ENCODE peak calls at places on chromosome 5, in five cellular contexts. One of them, this sample, is unnamed.

GRCh38 chr5:107228237-107228636 is 442.5 kb downstream of the EFNA5 start:
- DNase-seq in upper lobe of left lung: no peak
- DNase-seq in transverse colon: no peak
- DNase-seq in SK-N-SH: no peak
- DNase-seq in breast epithelium: no peak
- DNase-seq in this sample: no peak

GRCh38 chr5:180113660-180114303 is 42.2 kb upstream of the RNF130 start:
- DNase-seq in upper lobe of left lung: no peak
- DNase-seq in transverse colon: no peak
- DNase-seq in SK-N-SH: peak
- DNase-seq in breast epithelium: peak
- DNase-seq in this sample: no peak

GRCh38 chr5:116075117-116075910 is 9.5 kb upstream of the COMMD10 start:
- DNase-seq in upper lobe of left lung: no peak
- DNase-seq in transverse colon: no peak
- DNase-seq in SK-N-SH: no peak
- DNase-seq in breast epithelium: no peak
- DNase-seq in this sample: no peak

GRCh38 chr5:73631500-73631899 is 5.5 kb downstream of the ARHGEF28 start:
- DNase-seq in upper lobe of left lung: no peak
- DNase-seq in transverse colon: no peak
- DNase-seq in SK-N-SH: no peak
- DNase-seq in breast epithelium: no peak
- DNase-seq in this sample: no peak

GRCh38 chr5:78647411-78647818 is 1.2 kb downstream of the LHFPL2 start:
- DNase-seq in upper lobe of left lung: no peak
- DNase-seq in transverse colon: peak
- DNase-seq in SK-N-SH: peak
- DNase-seq in breast epithelium: no peak
- DNase-seq in this sample: no peak

GRCh38 chr5:435961-436640 is 6.9 kb upstream of the EXOC3 start:
- DNase-seq in upper lobe of left lung: peak
- DNase-seq in transverse colon: peak
- DNase-seq in SK-N-SH: peak
- DNase-seq in breast epithelium: peak
- DNase-seq in this sample: peak

GRCh38 chr5:137075163-137075970 is 423.8 kb downstream of the SPOCK1 start:
- DNase-seq in upper lobe of left lung: peak
- DNase-seq in transverse colon: peak
- DNase-seq in SK-N-SH: peak
- DNase-seq in breast epithelium: peak
- DNase-seq in this sample: no peak

GRCh38 chr5:104189909-104190308 is 627.3 kb upstream of the NUDT12 start:
- DNase-seq in upper lobe of left lung: no peak
- DNase-seq in transverse colon: no peak
- DNase-seq in SK-N-SH: peak
- DNase-seq in breast epithelium: no peak
- DNase-seq in this sample: no peak

GRCh38 chr5:168404366-168404765 is 81.9 kb upstream of the RARS1 start:
- DNase-seq in upper lobe of left lung: no peak
- DNase-seq in transverse colon: no peak
- DNase-seq in SK-N-SH: no peak
- DNase-seq in breast epithelium: no peak
- DNase-seq in this sample: no peak

GRCh38 chr5:143055596-143056330 is 285.6 kb downstream of the ARHGAP26 start:
- DNase-seq in upper lobe of left lung: no peak
- DNase-seq in transverse colon: no peak
- DNase-seq in SK-N-SH: no peak
- DNase-seq in breast epithelium: no peak
- DNase-seq in this sample: no peak

GRCh38 chr5:143056331-143056689 is 286.1 kb downstream of the ARHGAP26 start:
- DNase-seq in upper lobe of left lung: no peak
- DNase-seq in transverse colon: no peak
- DNase-seq in SK-N-SH: no peak
- DNase-seq in breast epithelium: no peak
- DNase-seq in this sample: no peak

GRCh38 chr5:143052967-143053682 is 282.9 kb downstream of the ARHGAP26 start:
- DNase-seq in upper lobe of left lung: no peak
- DNase-seq in transverse colon: no peak
- DNase-seq in SK-N-SH: no peak
- DNase-seq in breast epithelium: no peak
- DNase-seq in this sample: no peak

GRCh38 chr5:143053780-143054179 is 283.6 kb downstream of the ARHGAP26 start:
- DNase-seq in upper lobe of left lung: no peak
- DNase-seq in transverse colon: no peak
- DNase-seq in SK-N-SH: no peak
- DNase-seq in breast epithelium: no peak
- DNase-seq in this sample: no peak

GRCh38 chr5:143054480-143054941 is 284.3 kb downstream of the ARHGAP26 start:
- DNase-seq in upper lobe of left lung: no peak
- DNase-seq in transverse colon: peak
- DNase-seq in SK-N-SH: no peak
- DNase-seq in breast epithelium: no peak
- DNase-seq in this sample: no peak
- TF ChIP-seq POLR2AphosphoS5 in upper lobe of left lung: no peak
- TF ChIP-seq POLR2AphosphoS5 in transverse colon: no peak
- TF ChIP-seq POLR2AphosphoS5 in SK-N-SH: no peak
- TF ChIP-seq POLR2AphosphoS5 in breast epithelium: no peak
- TF ChIP-seq POLR2AphosphoS5 in this sample: no peak

DNA sequence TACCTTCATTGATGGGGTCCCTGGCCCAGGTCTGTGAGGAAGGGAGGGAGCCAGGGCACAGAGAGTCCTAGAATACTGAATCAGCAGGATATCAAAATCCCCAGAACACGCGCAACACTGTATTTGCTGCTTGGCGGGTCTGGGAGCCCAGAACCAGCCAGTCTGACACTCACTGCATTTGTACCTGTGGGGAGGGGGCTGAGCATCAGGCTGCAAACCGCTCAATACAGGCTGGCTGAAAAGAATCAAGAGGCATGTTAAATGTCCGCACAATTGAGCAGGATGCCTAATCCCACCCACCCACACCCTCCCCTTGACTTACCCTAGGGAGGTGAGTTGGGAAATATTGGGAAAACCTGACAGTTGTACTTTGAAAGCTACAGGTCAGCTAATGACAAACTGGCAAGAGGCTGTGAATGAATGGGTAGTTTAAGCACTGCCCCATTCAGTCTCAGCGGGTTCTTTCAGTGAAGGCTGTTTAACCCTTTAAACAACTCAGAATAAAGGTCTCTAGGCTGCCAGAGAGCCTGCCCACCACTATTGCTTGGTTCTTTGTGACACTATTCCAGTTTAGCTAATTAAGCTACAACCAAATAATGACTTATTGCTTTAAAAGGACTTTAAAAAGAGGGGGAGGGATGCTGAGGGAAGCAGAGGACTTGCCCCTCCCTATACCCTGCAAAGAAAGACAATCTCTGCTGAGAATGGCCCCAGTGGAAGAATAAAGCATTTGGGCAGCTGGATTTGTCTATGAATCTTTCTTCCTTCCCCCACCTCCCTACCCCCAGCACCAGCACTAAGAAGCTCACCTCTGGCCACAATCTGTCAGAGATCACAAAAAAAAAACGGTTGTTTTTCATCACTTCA is 5.0 kb downstream of the SPRY4 start:
- DNase-seq in upper lobe of left lung: no peak
- DNase-seq in transverse colon: no peak
- DNase-seq in SK-N-SH: no peak
- DNase-seq in breast epithelium: no peak
- DNase-seq in this sample: no peak
- H3K27ac ChIP-seq in upper lobe of left lung: peak
- H3K27ac ChIP-seq in transverse colon: peak
- H3K27ac ChIP-seq in SK-N-SH: peak
- H3K27ac ChIP-seq in breast epithelium: peak
- H3K27ac ChIP-seq in this sample: peak

DNA sequence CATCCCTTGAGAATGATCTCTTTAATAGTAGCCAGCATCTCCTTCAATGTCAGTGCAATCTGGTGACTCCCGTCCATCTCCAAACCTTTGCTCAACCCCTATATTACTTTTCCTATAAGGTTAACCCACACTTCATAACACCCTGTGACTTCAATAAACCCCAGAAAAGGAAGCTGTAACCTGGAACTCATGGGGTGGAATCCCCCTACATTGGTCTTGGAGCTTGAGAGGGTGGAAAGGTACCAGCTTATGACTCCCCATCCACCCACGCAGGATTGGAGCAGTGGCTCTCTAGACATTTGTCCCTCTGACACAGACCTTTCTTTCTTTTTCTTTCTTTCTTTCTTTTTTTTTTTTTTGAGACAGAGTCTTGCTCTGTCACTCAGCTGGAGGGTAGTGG is 54.7 kb upstream of the ZFR start:
- DNase-seq in upper lobe of left lung: no peak
- DNase-seq in transverse colon: no peak
- DNase-seq in SK-N-SH: no peak
- DNase-seq in breast epithelium: no peak
- DNase-seq in this sample: no peak
- TF ChIP-seq POLR2AphosphoS5 in upper lobe of left lung: no peak
- TF ChIP-seq POLR2AphosphoS5 in transverse colon: no peak
- TF ChIP-seq POLR2AphosphoS5 in SK-N-SH: no peak
- TF ChIP-seq POLR2AphosphoS5 in breast epithelium: no peak
- TF ChIP-seq POLR2AphosphoS5 in this sample: no peak

DNA sequence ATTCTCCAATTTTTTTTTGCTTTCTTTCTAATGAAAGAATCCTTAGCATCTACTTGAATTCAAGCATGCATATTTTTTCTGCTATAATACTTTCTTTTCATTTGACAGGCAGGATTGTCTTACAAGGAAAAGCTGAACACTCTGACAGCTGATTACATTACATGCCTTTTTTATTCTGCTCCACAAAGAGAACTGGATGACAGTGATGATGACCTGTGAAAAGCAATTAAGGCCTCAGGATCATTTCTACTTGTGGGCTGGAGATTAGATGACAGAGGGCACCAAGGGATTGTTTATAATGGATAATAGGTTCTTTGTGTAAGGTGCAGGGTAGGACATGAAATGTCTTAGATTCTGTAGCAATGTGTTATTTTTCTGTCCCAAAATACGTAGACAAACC is 60.0 kb downstream of the PCSK1 start:
- DNase-seq in upper lobe of left lung: no peak
- DNase-seq in transverse colon: no peak
- DNase-seq in SK-N-SH: no peak
- DNase-seq in breast epithelium: no peak
- DNase-seq in this sample: no peak
- H3K27ac ChIP-seq in upper lobe of left lung: no peak
- H3K27ac ChIP-seq in transverse colon: no peak
- H3K27ac ChIP-seq in SK-N-SH: no peak
- H3K27ac ChIP-seq in breast epithelium: no peak
- H3K27ac ChIP-seq in this sample: no peak

GRCh38 chr5:134226441-134227192 is 744 bp upstream of the PPP2CA start:
- DNase-seq in upper lobe of left lung: peak
- DNase-seq in transverse colon: peak
- DNase-seq in SK-N-SH: no peak
- DNase-seq in breast epithelium: no peak
- DNase-seq in this sample: peak
- TF ChIP-seq POLR2AphosphoS5 in upper lobe of left lung: peak
- TF ChIP-seq POLR2AphosphoS5 in transverse colon: peak
- TF ChIP-seq POLR2AphosphoS5 in SK-N-SH: no peak
- TF ChIP-seq POLR2AphosphoS5 in breast epithelium: peak
- TF ChIP-seq POLR2AphosphoS5 in this sample: no peak

GRCh38 chr5:150515446-150515845 is 7.5 kb downstream of the NDST1 start:
- DNase-seq in upper lobe of left lung: no peak
- DNase-seq in transverse colon: no peak
- DNase-seq in SK-N-SH: no peak
- DNase-seq in breast epithelium: no peak
- DNase-seq in this sample: no peak
- H3K27ac ChIP-seq in upper lobe of left lung: peak
- H3K27ac ChIP-seq in transverse colon: peak
- H3K27ac ChIP-seq in SK-N-SH: peak
- H3K27ac ChIP-seq in breast epithelium: peak
- H3K27ac ChIP-seq in this sample: peak

This sample was measured in spleen.